ENCODE peak calls at places on chromosome 7, in seven cellular contexts. O is keratinocyte; W is stomach; U is Panc1; Z is A549; Q is SJSA1; K is CD8-positive, alpha-beta T cell. N is an unnamed sample.
A peak's percentile ranks its signal among the peaks of the same experiment; 100 is the strongest.

GRCh38 chr7:127393370-127394058 is 1.0 kb upstream of the ZNF800 start:
- DNase-seq in O (no peak), W (no peak), U (no peak), Z (no peak), Q (no peak), K (no peak), N (no peak)

GRCh38 chr7:84194484-84195260 is at the start of gene SEMA3A:
- DNase-seq in O (no peak), W (no peak), U (no peak), Z (peak; percentile 86), Q (peak; percentile 63), K (peak; percentile 49), N (peak; percentile 67)

GRCh38 chr7:28773423-28774129 is 184.6 kb downstream of the TRIL start:
- DNase-seq in O (no peak), W (no peak), U (no peak), Z (no peak), Q (no peak), K (no peak), N (no peak)

GRCh38 chr7:92747041-92747835 is 89.1 kb downstream of the CDK6 start:
- DNase-seq in O (no peak), W (no peak), U (no peak), Z (no peak), Q (no peak), K (no peak), N (no peak)

GRCh38 chr7:2680792-2681490 is 7.1 kb upstream of the AMZ1 start:
- DNase-seq in O (peak; percentile 13), W (peak; percentile 89), U (peak; percentile 27), Z (peak; percentile 77), Q (peak; percentile 80), K (peak; percentile 71), N (peak; percentile 75)

GRCh38 chr7:18356195-18356645 is 139.3 kb upstream of the HDAC9 start:
- DNase-seq in O (no peak), W (no peak), U (peak; percentile 42), Z (peak; percentile 28), Q (no peak), K (no peak), N (no peak)

GRCh38 chr7:657565-658119 is 68.9 kb upstream of the DNAAF5 start:
- DNase-seq in O (no peak), W (no peak), U (no peak), Z (no peak), Q (no peak), K (no peak), N (no peak)

GRCh38 chr7:44415510-44415909 is 74.9 kb downstream of the NUDCD3 start:
- DNase-seq in O (no peak), W (no peak), U (no peak), Z (no peak), Q (no peak), K (no peak), N (no peak)

GRCh38 chr7:101465576-101466196 is 103.0 kb downstream of the COL26A1 start:
- DNase-seq in O (no peak), W (no peak), U (no peak), Z (no peak), Q (no peak), K (no peak), N (no peak)

GRCh38 chr7:3527496-3528124 is 226.6 kb downstream of the SDK1 start:
- DNase-seq in O (no peak), W (no peak), U (no peak), Z (no peak), Q (no peak), K (no peak), N (no peak)

GRCh38 chr7:133539016-133539415 is 286.1 kb downstream of the EXOC4 start:
- DNase-seq in O (no peak), W (no peak), U (no peak), Z (no peak), Q (no peak), K (no peak), N (no peak)

GRCh38 chr7:152706465-152706864 is 30.5 kb upstream of the XRCC2 start:
- DNase-seq in O (no peak), W (no peak), U (no peak), Z (no peak), Q (no peak), K (no peak), N (no peak)

GRCh38 chr7:40799493-40800406 is 664.9 kb downstream of the SUGCT start:
- DNase-seq in O (no peak), W (no peak), U (no peak), Z (no peak), Q (no peak), K (no peak), N (no peak)

GRCh38 chr7:54015251-54015650 is 526.9 kb upstream of the VSTM2A start:
- DNase-seq in O (no peak), W (no peak), U (no peak), Z (no peak), Q (no peak), K (no peak), N (peak; percentile 30)

GRCh38 chr7:28729685-28730084 is 228.4 kb downstream of the TRIL start:
- DNase-seq in O (no peak), W (no peak), U (no peak), Z (peak; percentile 7), Q (no peak), K (no peak), N (no peak)

GRCh38 chr7:121023683-121024507 is 35.4 kb downstream of the CPED1 start:
- DNase-seq in O (no peak), W (no peak), U (no peak), Z (no peak), Q (no peak), K (no peak), N (no peak)

GRCh38 chr7:43758029-43758860 is at the start of gene BLVRA:
- DNase-seq in O (no peak), W (peak; percentile 68), U (no peak), Z (peak; percentile 38), Q (peak; percentile 50), K (peak; percentile 75), N (peak; percentile 74)

GRCh38 chr7:50309130-50309478 is 4.6 kb downstream of the IKZF1 start:
- DNase-seq in O (no peak), W (no peak), U (no peak), Z (no peak), Q (no peak), K (no peak), N (no peak)

GRCh38 chr7:100799037-100799896 is 28.1 kb downstream of the EPHB4 start:
- DNase-seq in O (no peak), W (peak; percentile 75), U (no peak), Z (peak; percentile 81), Q (peak; percentile 70), K (peak; percentile 60), N (peak; percentile 50)

GRCh38 chr7:115851291-115851690 is 179.3 kb downstream of the TFEC start:
- DNase-seq in O (no peak), W (no peak), U (peak; percentile 8), Z (peak; percentile 61), Q (no peak), K (no peak), N (no peak)

GRCh38 chr7:5408777-5409176 is 14.9 kb downstream of the TNRC18 start:
- DNase-seq in O (no peak), W (no peak), U (no peak), Z (no peak), Q (no peak), K (no peak), N (peak; percentile 18)

GRCh38 chr7:156616269-156617202 is 24.0 kb upstream of the RNF32 start:
- DNase-seq in O (no peak), W (no peak), U (no peak), Z (no peak), Q (no peak), K (no peak), N (peak; percentile 16)
- H3K4me3 ChIP-seq in O (no peak overlapping the region), W (peak overlapping the region; percentile 52), U (no peak overlapping the region), Z (no peak overlapping the region), Q (no peak overlapping the region), K (no peak overlapping the region), N (peak overlapping the region; percentile 36)

GRCh38 chr7:154881526-154881925 is 121.4 kb downstream of the PAXIP1 start:
- DNase-seq in O (no peak), W (no peak), U (no peak), Z (no peak), Q (no peak), K (no peak), N (no peak)
- H3K9me3 ChIP-seq in O (peaks cover 27% of the 10 kb centered on the region), W (no peaks in the 10 kb centered on the region), U (no peaks in the 10 kb centered on the region), Z (peaks cover 9% of the 10 kb centered on the region), Q (peaks cover 12% of the 10 kb centered on the region), K (no peaks in the 10 kb centered on the region), N (no peaks in the 10 kb centered on the region)

DNA sequence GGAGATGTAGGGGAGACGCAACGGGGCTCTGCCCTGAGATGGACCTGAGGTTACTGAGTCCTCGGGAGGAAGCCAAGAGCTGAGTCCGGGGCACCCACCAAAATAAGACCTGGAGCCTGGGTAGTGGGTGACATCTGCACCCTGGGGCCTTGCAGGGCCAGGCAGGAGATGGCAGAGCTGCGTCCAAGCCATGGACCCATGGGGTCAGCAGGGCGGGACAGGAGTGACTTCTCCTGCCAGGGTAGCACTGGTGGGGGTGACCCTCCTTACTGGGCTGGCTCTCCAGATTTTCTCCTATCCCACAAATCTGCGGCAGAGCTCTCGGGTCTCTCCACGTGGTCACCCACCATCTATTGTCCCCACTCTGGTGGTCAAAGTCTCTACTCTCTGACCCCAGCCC is 2.1 kb downstream of the GHRHR start:
- DNase-seq in O (no peak), W (no peak), U (no peak), Z (no peak), Q (no peak), K (no peak), N (no peak)
- H3K4me3 ChIP-seq in O (no peak overlapping the region), W (no peak overlapping the region), U (no peak overlapping the region), Z (no peak overlapping the region), Q (no peak overlapping the region), K (no peak overlapping the region), N (no peak overlapping the region)

GRCh38 chr7:71935674-71936073 is 476.5 kb downstream of the CALN1 start:
- DNase-seq in O (no peak), W (no peak), U (no peak), Z (no peak), Q (no peak), K (no peak), N (no peak)
- H3K9me3 ChIP-seq in O (no peaks in the 10 kb centered on the region), W (peaks cover 12% of the 10 kb centered on the region), U (no peaks in the 10 kb centered on the region), Z (no peaks in the 10 kb centered on the region), Q (peaks cover 2% of the 10 kb centered on the region), K (no peaks in the 10 kb centered on the region), N (no peaks in the 10 kb centered on the region)

GRCh38 chr7:24835643-24836042 is 78.4 kb upstream of the GSDME start:
- DNase-seq in O (no peak), W (no peak), U (no peak), Z (no peak), Q (no peak), K (no peak), N (no peak)
- H3K4me3 ChIP-seq in O (no peak overlapping the region), W (no peak overlapping the region), U (no peak overlapping the region), Z (no peak overlapping the region), Q (no peak overlapping the region), K (no peak overlapping the region), N (no peak overlapping the region)

DNA sequence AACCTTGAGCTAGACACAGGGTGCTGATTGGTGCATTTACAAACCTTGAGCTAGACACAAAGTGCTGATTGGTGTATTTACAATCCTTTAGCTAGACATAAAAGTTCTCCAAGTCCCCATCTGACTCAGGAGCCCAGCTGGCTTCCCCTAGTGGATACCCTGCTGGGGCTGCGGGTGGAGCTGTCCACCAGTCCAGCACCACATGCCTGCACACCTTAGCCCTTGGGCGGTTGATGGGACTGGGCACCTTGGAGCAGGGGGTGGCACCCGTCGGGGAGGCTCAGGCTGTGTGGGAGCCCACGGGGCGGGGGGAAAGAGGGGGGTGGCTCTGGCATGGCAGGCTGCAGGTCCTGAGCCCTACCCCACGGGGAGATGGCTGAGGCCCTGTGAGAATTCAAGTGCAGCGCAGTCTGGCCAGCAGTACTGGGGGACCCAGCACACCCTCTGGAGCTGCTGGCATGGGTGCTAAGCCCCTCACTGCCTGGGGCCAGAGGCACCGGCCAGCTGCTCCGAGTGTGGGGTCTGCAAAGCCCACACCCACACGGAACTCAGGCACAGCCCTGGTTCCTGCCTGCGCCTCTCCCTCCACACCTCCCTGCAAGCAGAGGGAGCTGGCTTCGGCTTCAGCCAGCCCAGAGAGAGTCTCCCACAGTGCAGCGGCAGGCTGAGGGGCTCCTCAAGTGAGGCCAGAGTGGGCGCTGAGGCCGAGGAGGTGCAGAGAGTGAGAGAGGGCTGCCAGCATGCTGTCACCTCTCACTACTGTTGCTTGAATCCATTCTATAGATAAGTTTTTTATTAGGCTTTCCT is 369.8 kb upstream of the SMIM30 start:
- DNase-seq in O (no peak), W (no peak), U (no peak), Z (no peak), Q (no peak), K (no peak), N (no peak)
- H3K9me3 ChIP-seq in O (no peaks in the 10 kb centered on the region), W (peaks cover 17% of the 10 kb centered on the region), U (no peaks in the 10 kb centered on the region), Z (no peaks in the 10 kb centered on the region), Q (no peaks in the 10 kb centered on the region), K (no peaks in the 10 kb centered on the region), N (no peaks in the 10 kb centered on the region)

N was measured in MG63.